ENCODE peak calls at places on chromosomes 7 and 10, in four cellular contexts. O is right lobe of liver, S is sigmoid colon, G is psoas muscle. K is an unnamed sample. For H3K4me1, the result is how much of the 10 kb centered on the place peaks cover.

GRCh38 chr7:130903358-130903974 is 169.5 kb upstream of the KLF14 start:
- DNase-seq in O (no peak), S (no peak), G (no peak), K (no peak)

GRCh38 chr7:151315038-151315655 is 26.5 kb upstream of the NUB1 start:
- DNase-seq in O (peak), S (peak), G (no peak), K (peak)

GRCh38 chr10:59337254-59337653 is 25.1 kb downstream of the FAM13C start:
- DNase-seq in O (no peak), S (peak), G (no peak), K (no peak)

GRCh38 chr7:113440173-113440572 is 321.8 kb upstream of the SMIM30 start:
- DNase-seq in O (no peak), S (no peak), G (no peak), K (no peak)

GRCh38 chr10:43854042-43854441 is 205.4 kb upstream of the ZNF32 start:
- DNase-seq in O (no peak), S (no peak), G (no peak), K (no peak)

GRCh38 chr7:43450894-43451293 is 132.0 kb upstream of the STK17A start:
- DNase-seq in O (no peak), S (no peak), G (no peak), K (no peak)

GRCh38 chr10:44963772-44964633 is 4.4 kb downstream of the RASSF4 start:
- DNase-seq in O (peak), S (peak), G (peak), K (no peak)

GRCh38 chr7:117800841-117801240 is 72.4 kb downstream of the CTTNBP2 start:
- DNase-seq in O (no peak), S (no peak), G (no peak), K (no peak)

GRCh38 chr10:14605231-14605925 is 169.3 kb downstream of the FAM107B start:
- DNase-seq in O (no peak), S (no peak), G (no peak), K (no peak)

GRCh38 chr10:125174360-125174759 is 14.0 kb upstream of the CTBP2 start:
- DNase-seq in O (no peak), S (no peak), G (no peak), K (no peak)

GRCh38 chr10:36349445-36350063 is 707.5 kb upstream of the FZD8 start:
- DNase-seq in O (no peak), S (no peak), G (no peak), K (no peak)

GRCh38 chr10:129769381-129770116 is 194.5 kb downstream of the EBF3 start:
- DNase-seq in O (no peak), S (peak), G (no peak), K (no peak)

GRCh38 chr7:95688931-95689453 is 83.4 kb upstream of the DYNC1I1 start:
- DNase-seq in O (no peak), S (no peak), G (peak), K (no peak)

GRCh38 chr7:95684037-95684436 is 87.7 kb upstream of the PDK4 start:
- DNase-seq in O (no peak), S (no peak), G (no peak), K (no peak)

GRCh38 chr7:95687759-95688343 is 84.5 kb upstream of the DYNC1I1 start:
- DNase-seq in O (no peak), S (no peak), G (no peak), K (no peak)

GRCh38 chr7:95684505-95684904 is 87.8 kb upstream of the DYNC1I1 start:
- DNase-seq in O (no peak), S (no peak), G (no peak), K (no peak)

DNA sequence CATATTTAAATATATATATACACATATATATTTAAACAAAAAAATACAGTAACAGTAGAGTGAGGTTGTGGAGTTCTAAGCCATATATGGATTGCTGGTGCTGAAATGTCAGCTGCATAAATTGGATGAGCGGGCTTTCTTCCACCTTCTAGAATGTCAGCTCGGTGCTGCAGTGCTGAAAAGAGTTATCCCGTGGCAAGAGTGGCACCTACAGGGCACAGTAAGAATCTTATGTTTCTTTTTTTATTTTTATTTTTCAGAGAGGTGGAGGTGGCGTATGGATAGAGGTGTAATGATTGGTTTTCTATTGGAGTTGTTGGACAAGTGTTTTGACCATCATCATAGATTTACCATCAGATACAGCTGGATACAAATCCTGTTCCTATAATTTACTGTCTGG is 86.2 kb upstream of the DYNC1I1 start:
- DNase-seq in O (peak), S (peak), G (peak), K (no peak)
- TF ChIP-seq CTCF in O (peak), S (peak), G (peak), K (no peak)

DNA sequence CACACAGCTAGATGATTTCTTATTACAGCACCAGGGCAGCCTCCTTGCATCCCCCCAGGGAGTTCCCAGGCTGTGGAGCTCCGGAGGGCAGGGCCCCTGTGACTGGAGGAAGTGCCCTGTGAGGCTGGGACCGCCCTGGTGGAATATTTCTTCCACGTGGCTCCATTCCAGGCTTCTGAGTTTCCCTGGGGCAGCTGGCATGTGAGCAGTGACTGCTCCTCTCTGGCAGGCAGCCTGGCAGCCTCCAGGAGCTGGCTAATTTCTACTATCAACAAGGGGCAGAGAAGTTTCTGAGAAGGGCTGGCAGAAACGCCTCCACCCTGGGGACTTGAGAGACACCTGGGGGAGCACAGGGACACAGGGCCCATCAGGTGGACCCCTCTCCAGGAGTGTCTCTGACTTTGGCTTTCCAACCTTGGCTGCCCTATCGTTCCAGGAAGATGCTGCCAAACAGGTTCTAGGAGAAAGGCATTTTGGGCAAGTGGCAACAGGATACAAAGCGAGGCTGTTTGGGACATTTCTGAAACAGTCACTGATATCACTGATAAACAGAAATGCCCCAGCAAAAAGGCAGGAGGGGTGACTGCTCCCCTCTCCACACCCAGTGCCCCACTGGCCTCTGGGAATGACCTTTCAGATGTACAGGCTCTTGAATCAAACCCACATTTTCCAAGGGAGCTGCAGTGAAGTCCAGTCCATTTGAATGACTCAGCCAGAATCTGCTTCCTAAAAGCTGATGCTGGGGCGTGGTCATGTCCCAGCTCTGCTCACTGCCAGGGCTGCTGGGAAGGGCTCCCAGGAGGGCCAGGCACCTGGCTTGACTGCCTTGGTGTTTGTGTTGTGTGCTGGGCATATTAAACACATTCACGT is 16.1 kb downstream of the MYOF start:
- DNase-seq in O (peak), S (peak), G (peak), K (no peak)
- H3K4me1 ChIP-seq in O (under half), S (half or more), G (under half), K (under half)

DNA sequence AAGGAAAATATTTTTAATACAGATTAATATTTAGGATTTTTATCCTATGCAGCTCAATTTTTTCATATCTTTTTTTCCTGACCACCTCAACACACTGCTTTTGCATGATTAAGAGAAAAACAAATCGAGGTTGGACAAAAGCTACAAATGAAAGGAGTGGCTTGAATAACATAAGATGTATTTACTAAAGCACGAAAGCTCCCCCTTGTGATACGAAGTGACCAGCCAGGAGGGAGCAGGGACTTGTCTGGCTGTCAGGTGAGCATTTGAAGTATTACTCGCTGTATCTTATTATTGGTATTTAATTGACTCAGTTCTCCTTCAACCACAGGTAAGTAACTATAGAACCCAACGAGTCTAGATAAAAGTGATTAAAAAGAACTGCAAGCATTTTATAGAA is 265.2 kb upstream of the PHF14 start:
- DNase-seq in O (no peak), S (no peak), G (no peak), K (no peak)
- TF ChIP-seq CTCF in O (peak), S (no peak), G (no peak), K (no peak)

GRCh38 chr7:157574120-157574519 is 237.3 kb downstream of the DNAJB6 start:
- DNase-seq in O (no peak), S (peak), G (no peak), K (no peak)
- H3K4me1 ChIP-seq in O (under half), S (under half), G (under half), K (under half)

GRCh38 chr10:24118246-24118645 is 90.7 kb upstream of the KIAA1217 start:
- DNase-seq in O (no peak), S (no peak), G (no peak), K (no peak)
- TF ChIP-seq CTCF in O (no peak), S (no peak), G (no peak), K (no peak)

GRCh38 chr7:55570218-55570873 is 2.0 kb downstream of the VOPP1 start:
- DNase-seq in O (no peak), S (no peak), G (no peak), K (no peak)
- H3K4me1 ChIP-seq in O (under half), S (under half), G (half or more), K (half or more)

GRCh38 chr7:6235029-6235627 is 37.3 kb downstream of the CYTH3 start:
- DNase-seq in O (no peak), S (no peak), G (peak), K (no peak)
- TF ChIP-seq CTCF in O (no peak), S (no peak), G (no peak), K (no peak)

GRCh38 chr10:79344502-79345195 is 2.6 kb upstream of the PPIF start:
- DNase-seq in O (no peak), S (no peak), G (no peak), K (no peak)

GRCh38 chr10:79347226-79347893 is at the start of gene PPIF:
- DNase-seq in O (peak), S (peak), G (peak), K (peak)

GRCh38 chr10:79346388-79347225 is 662 bp upstream of the PPIF start:
- DNase-seq in O (no peak), S (peak), G (no peak), K (no peak)

GRCh38 chr10:79345241-79346011 is 1.8 kb upstream of the PPIF start:
- DNase-seq in O (no peak), S (no peak), G (no peak), K (no peak)

DNA sequence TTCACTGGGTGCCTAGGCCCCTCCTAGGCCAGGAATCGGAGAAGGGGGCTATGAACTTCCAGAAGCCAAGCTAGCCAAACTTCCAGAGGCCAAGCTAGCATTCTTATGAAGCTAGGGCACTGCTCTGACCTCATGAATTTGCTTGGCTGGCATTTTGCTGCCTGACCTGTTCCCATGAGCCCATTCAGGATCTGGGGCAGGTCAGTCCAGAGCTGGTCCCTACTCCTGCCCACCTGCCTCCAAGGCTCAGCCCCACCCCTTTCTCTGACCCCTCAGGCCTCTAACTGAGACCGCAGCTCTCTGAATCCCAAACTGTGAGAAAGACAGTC is 1.3 kb upstream of the PPIF start:
- DNase-seq in O (no peak), S (no peak), G (no peak), K (no peak)
- H3K4me1 ChIP-seq in O (half or more), S (under half), G (under half), K (under half)

GRCh38 chr7:100835903-100836811 is 8.8 kb upstream of the EPHB4 start:
- DNase-seq in O (no peak), S (no peak), G (peak), K (no peak)

GRCh38 chr7:100836812-100837098 is 9.4 kb upstream of the EPHB4 start:
- DNase-seq in O (no peak), S (no peak), G (no peak), K (no peak)

GRCh38 chr7:100829150-100829716 is 1.9 kb upstream of the EPHB4 start:
- DNase-seq in O (peak), S (no peak), G (peak), K (no peak)

GRCh38 chr7:100830396-100830795 is 3.1 kb upstream of the EPHB4 start:
- DNase-seq in O (no peak), S (no peak), G (no peak), K (no peak)

DNA sequence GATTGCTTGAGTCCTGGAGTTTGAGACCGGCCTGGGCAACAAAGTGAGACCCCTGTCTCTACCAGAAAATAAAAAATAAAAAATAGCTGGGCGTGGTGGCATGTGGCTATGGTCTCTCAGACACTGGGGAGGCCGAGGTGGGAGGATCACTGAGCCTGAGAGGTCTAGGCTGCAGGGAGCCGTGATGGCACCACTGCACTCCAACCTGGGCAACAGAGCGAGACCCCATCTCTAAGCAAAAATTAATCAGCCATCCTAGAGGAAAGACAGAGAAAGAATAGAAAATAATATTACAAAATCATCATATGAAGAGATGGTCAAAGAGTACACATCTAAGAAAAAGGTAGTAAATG is 4.9 kb upstream of the EPHB4 start:
- DNase-seq in O (no peak), S (no peak), G (no peak), K (no peak)
- TF ChIP-seq CTCF in O (no peak), S (no peak), G (no peak), K (no peak)